ENCODE peak calls at places on chromosomes 4 and X, in eight cellular contexts. One of them, this sample, is unnamed.

GRCh38 chrX:129013574-129013973 is 509.7 kb downstream of the SMARCA1 start:
- DNase-seq in NCI-H1092 treated with DMSO at 0.1 percent for 48 hours: no peak
- DNase-seq in dermis blood vessel endothelial cell: no peak
- DNase-seq in DMS153: no peak
- DNase-seq in AG08396: no peak
- DNase-seq in iris pigment epithelial cell: no peak
- DNase-seq in HFF-Myc: no peak
- DNase-seq in IMR-90: no peak
- DNase-seq in this sample: no peak

GRCh38 chr4:22573198-22573597 is 57.3 kb upstream of the ADGRA3 start:
- DNase-seq in NCI-H1092 treated with DMSO at 0.1 percent for 48 hours: peak
- DNase-seq in dermis blood vessel endothelial cell: peak
- DNase-seq in DMS153: no peak
- DNase-seq in AG08396: no peak
- DNase-seq in iris pigment epithelial cell: peak
- DNase-seq in HFF-Myc: no peak
- DNase-seq in IMR-90: no peak
- DNase-seq in this sample: peak

GRCh38 chrX:16239211-16239610 is 71.9 kb downstream of the MAGEB17 start:
- DNase-seq in NCI-H1092 treated with DMSO at 0.1 percent for 48 hours: no peak
- DNase-seq in dermis blood vessel endothelial cell: peak
- DNase-seq in DMS153: no peak
- DNase-seq in AG08396: peak
- DNase-seq in iris pigment epithelial cell: peak
- DNase-seq in HFF-Myc: peak
- DNase-seq in IMR-90: peak
- DNase-seq in this sample: peak

GRCh38 chr4:13415068-13415785 is 68.9 kb downstream of the RAB28 start:
- DNase-seq in NCI-H1092 treated with DMSO at 0.1 percent for 48 hours: no peak
- DNase-seq in dermis blood vessel endothelial cell: no peak
- DNase-seq in DMS153: no peak
- DNase-seq in AG08396: no peak
- DNase-seq in iris pigment epithelial cell: no peak
- DNase-seq in HFF-Myc: no peak
- DNase-seq in IMR-90: no peak
- DNase-seq in this sample: no peak

GRCh38 chrX:95505721-95506120 is 1178.9 kb upstream of the DIAPH2 start:
- DNase-seq in NCI-H1092 treated with DMSO at 0.1 percent for 48 hours: no peak
- DNase-seq in dermis blood vessel endothelial cell: no peak
- DNase-seq in DMS153: no peak
- DNase-seq in AG08396: no peak
- DNase-seq in iris pigment epithelial cell: no peak
- DNase-seq in HFF-Myc: no peak
- DNase-seq in IMR-90: no peak
- DNase-seq in this sample: peak

GRCh38 chrX:97200454-97200853 is 316.7 kb downstream of the RPA4 start:
- DNase-seq in NCI-H1092 treated with DMSO at 0.1 percent for 48 hours: no peak
- DNase-seq in dermis blood vessel endothelial cell: no peak
- DNase-seq in DMS153: no peak
- DNase-seq in AG08396: no peak
- DNase-seq in iris pigment epithelial cell: no peak
- DNase-seq in HFF-Myc: no peak
- DNase-seq in IMR-90: no peak
- DNase-seq in this sample: no peak

GRCh38 chrX:46953137-46953527 is 40.9 kb downstream of the JADE3 start:
- DNase-seq in NCI-H1092 treated with DMSO at 0.1 percent for 48 hours: no peak
- DNase-seq in dermis blood vessel endothelial cell: no peak
- DNase-seq in DMS153: no peak
- DNase-seq in AG08396: no peak
- DNase-seq in iris pigment epithelial cell: no peak
- DNase-seq in HFF-Myc: no peak
- DNase-seq in IMR-90: no peak
- DNase-seq in this sample: no peak

GRCh38 chrX:97639526-97639925 is 755.8 kb downstream of the RPA4 start:
- DNase-seq in NCI-H1092 treated with DMSO at 0.1 percent for 48 hours: peak
- DNase-seq in dermis blood vessel endothelial cell: no peak
- DNase-seq in DMS153: no peak
- DNase-seq in AG08396: no peak
- DNase-seq in iris pigment epithelial cell: no peak
- DNase-seq in HFF-Myc: no peak
- DNase-seq in IMR-90: no peak
- DNase-seq in this sample: no peak

GRCh38 chr4:44736900-44737299 is 10.5 kb upstream of the GNPDA2 start:
- DNase-seq in NCI-H1092 treated with DMSO at 0.1 percent for 48 hours: no peak
- DNase-seq in dermis blood vessel endothelial cell: no peak
- DNase-seq in DMS153: no peak
- DNase-seq in AG08396: no peak
- DNase-seq in iris pigment epithelial cell: no peak
- DNase-seq in HFF-Myc: no peak
- DNase-seq in IMR-90: no peak
- DNase-seq in this sample: no peak

GRCh38 chr4:187493661-187494060 is 501.9 kb upstream of the ZFP42 start:
- DNase-seq in NCI-H1092 treated with DMSO at 0.1 percent for 48 hours: no peak
- DNase-seq in dermis blood vessel endothelial cell: no peak
- DNase-seq in DMS153: no peak
- DNase-seq in AG08396: no peak
- DNase-seq in iris pigment epithelial cell: no peak
- DNase-seq in HFF-Myc: no peak
- DNase-seq in IMR-90: no peak
- DNase-seq in this sample: no peak

GRCh38 chr4:154416183-154416543 is 75.4 kb downstream of the DCHS2 start:
- DNase-seq in NCI-H1092 treated with DMSO at 0.1 percent for 48 hours: no peak
- DNase-seq in dermis blood vessel endothelial cell: peak
- DNase-seq in DMS153: no peak
- DNase-seq in AG08396: no peak
- DNase-seq in iris pigment epithelial cell: no peak
- DNase-seq in HFF-Myc: no peak
- DNase-seq in IMR-90: no peak
- DNase-seq in this sample: peak

GRCh38 chr4:56654238-56654632 is 26.9 kb downstream of the HOPX start:
- DNase-seq in NCI-H1092 treated with DMSO at 0.1 percent for 48 hours: no peak
- DNase-seq in dermis blood vessel endothelial cell: peak
- DNase-seq in DMS153: no peak
- DNase-seq in AG08396: no peak
- DNase-seq in iris pigment epithelial cell: no peak
- DNase-seq in HFF-Myc: no peak
- DNase-seq in IMR-90: no peak
- DNase-seq in this sample: no peak

GRCh38 chr4:139901516-139902327 is 236.1 kb downstream of the MGST2 start:
- DNase-seq in NCI-H1092 treated with DMSO at 0.1 percent for 48 hours: peak
- DNase-seq in dermis blood vessel endothelial cell: no peak
- DNase-seq in DMS153: peak
- DNase-seq in AG08396: peak
- DNase-seq in iris pigment epithelial cell: peak
- DNase-seq in HFF-Myc: no peak
- DNase-seq in IMR-90: peak
- DNase-seq in this sample: no peak

GRCh38 chr4:142846729-142847606 is 867 bp upstream of the INPP4B start:
- DNase-seq in NCI-H1092 treated with DMSO at 0.1 percent for 48 hours: peak
- DNase-seq in dermis blood vessel endothelial cell: peak
- DNase-seq in DMS153: peak
- DNase-seq in AG08396: peak
- DNase-seq in iris pigment epithelial cell: no peak
- DNase-seq in HFF-Myc: no peak
- DNase-seq in IMR-90: no peak
- DNase-seq in this sample: no peak

GRCh38 chr4:35125995-35126712 is 1118.2 kb downstream of the ARAP2 start:
- DNase-seq in NCI-H1092 treated with DMSO at 0.1 percent for 48 hours: peak
- DNase-seq in dermis blood vessel endothelial cell: no peak
- DNase-seq in DMS153: peak
- DNase-seq in AG08396: no peak
- DNase-seq in iris pigment epithelial cell: no peak
- DNase-seq in HFF-Myc: no peak
- DNase-seq in IMR-90: no peak
- DNase-seq in this sample: no peak

GRCh38 chrX:136710324-136710951 is 62.5 kb downstream of the CD40LG start:
- DNase-seq in NCI-H1092 treated with DMSO at 0.1 percent for 48 hours: no peak
- DNase-seq in dermis blood vessel endothelial cell: peak
- DNase-seq in DMS153: no peak
- DNase-seq in AG08396: no peak
- DNase-seq in iris pigment epithelial cell: peak
- DNase-seq in HFF-Myc: no peak
- DNase-seq in IMR-90: peak
- DNase-seq in this sample: no peak

GRCh38 chrX:67503004-67503403 is 40.8 kb upstream of the AR start:
- DNase-seq in NCI-H1092 treated with DMSO at 0.1 percent for 48 hours: no peak
- DNase-seq in dermis blood vessel endothelial cell: no peak
- DNase-seq in DMS153: no peak
- DNase-seq in AG08396: no peak
- DNase-seq in iris pigment epithelial cell: no peak
- DNase-seq in HFF-Myc: no peak
- DNase-seq in IMR-90: no peak
- DNase-seq in this sample: no peak

GRCh38 chrX:13180807-13181206 is 136.4 kb upstream of the FAM9C start:
- DNase-seq in NCI-H1092 treated with DMSO at 0.1 percent for 48 hours: no peak
- DNase-seq in dermis blood vessel endothelial cell: no peak
- DNase-seq in DMS153: no peak
- DNase-seq in AG08396: peak
- DNase-seq in iris pigment epithelial cell: peak
- DNase-seq in HFF-Myc: no peak
- DNase-seq in IMR-90: peak
- DNase-seq in this sample: peak

GRCh38 chr4:113049421-113050355 is at the start of gene ANK2:
- DNase-seq in NCI-H1092 treated with DMSO at 0.1 percent for 48 hours: peak
- DNase-seq in dermis blood vessel endothelial cell: no peak
- DNase-seq in DMS153: peak
- DNase-seq in AG08396: no peak
- DNase-seq in iris pigment epithelial cell: peak
- DNase-seq in HFF-Myc: no peak
- DNase-seq in IMR-90: no peak
- DNase-seq in this sample: no peak

GRCh38 chr4:147548251-147548650 is 67.4 kb downstream of the EDNRA start:
- DNase-seq in NCI-H1092 treated with DMSO at 0.1 percent for 48 hours: no peak
- DNase-seq in dermis blood vessel endothelial cell: no peak
- DNase-seq in DMS153: no peak
- DNase-seq in AG08396: no peak
- DNase-seq in iris pigment epithelial cell: no peak
- DNase-seq in HFF-Myc: no peak
- DNase-seq in IMR-90: peak
- DNase-seq in this sample: no peak

GRCh38 chrX:2846992-2847391 is 18.3 kb downstream of the GYG2 start:
- DNase-seq in NCI-H1092 treated with DMSO at 0.1 percent for 48 hours: no peak
- DNase-seq in dermis blood vessel endothelial cell: no peak
- DNase-seq in DMS153: no peak
- DNase-seq in AG08396: no peak
- DNase-seq in iris pigment epithelial cell: no peak
- DNase-seq in HFF-Myc: no peak
- DNase-seq in IMR-90: no peak
- DNase-seq in this sample: no peak